ENCODE peak calls at places on chromosomes 1 and 21, in four cellular contexts. M is fibroblast of pulmonary artery, Q is neural progenitor cell, P is coronary artery. E is an unnamed sample.

GRCh38 chr1:46219551-46220520 is 16.7 kb downstream of the LURAP1 start:
- DNase-seq in M (no peak), Q (no peak), P (no peak), E (peak)

GRCh38 chr1:65965597-65965996 is 172.9 kb downstream of the PDE4B start:
- DNase-seq in Q (no peak), P (no peak), M (no peak), E (no peak)

GRCh38 chr1:188281927-188282326 is 1453.2 kb downstream of the PLA2G4A start:
- DNase-seq in Q (no peak), M (no peak), P (no peak), E (peak)

GRCh38 chr1:27569088-27569459 is 34.9 kb downstream of the AHDC1 start:
- DNase-seq in M (no peak), Q (peak), P (no peak), E (no peak)

GRCh38 chr1:197481101-197481500 is 213.0 kb downstream of the CRB1 start:
- DNase-seq in P (no peak), M (no peak), Q (no peak), E (no peak)

GRCh38 chr1:202291961-202292712 is 49.6 kb downstream of the UBE2T start:
- DNase-seq in P (no peak), M (peak), Q (no peak), E (peak)

GRCh38 chr21:31459457-31459856 is 115.4 kb upstream of the TIAM1 start:
- DNase-seq in M (no peak), P (no peak), Q (peak), E (no peak)

GRCh38 chr1:204152310-204153044 is 633 bp upstream of the ETNK2 start:
- DNase-seq in M (no peak), Q (no peak), P (peak), E (no peak)

GRCh38 chr1:90068611-90069280 is 73.8 kb downstream of the ZNF326 start:
- DNase-seq in P (no peak), M (no peak), Q (no peak), E (no peak)

GRCh38 chr1:55912438-55912837 is 666.9 kb downstream of the PLPP3 start:
- DNase-seq in M (no peak), P (no peak), Q (no peak), E (no peak)

GRCh38 chr1:46003315-46003714 is 129.1 kb downstream of the PIK3R3 start:
- DNase-seq in M (no peak), P (no peak), Q (no peak), E (no peak)

GRCh38 chr1:116489231-116489697 is 81.6 kb downstream of the CD58 start:
- DNase-seq in M (peak), Q (peak), P (no peak), E (no peak)

GRCh38 chr1:45155423-45155822 is 51.0 kb downstream of the ZSWIM5 start:
- DNase-seq in P (no peak), Q (no peak), M (no peak), E (no peak)

GRCh38 chr1:1777510-1777909 is 760 bp downstream of the NADK start:
- DNase-seq in Q (peak), P (no peak), M (peak), E (no peak)

GRCh38 chr1:117339866-117340357 is 27.3 kb upstream of the MAN1A2 start:
- DNase-seq in P (no peak), Q (no peak), M (peak), E (peak)

DNA sequence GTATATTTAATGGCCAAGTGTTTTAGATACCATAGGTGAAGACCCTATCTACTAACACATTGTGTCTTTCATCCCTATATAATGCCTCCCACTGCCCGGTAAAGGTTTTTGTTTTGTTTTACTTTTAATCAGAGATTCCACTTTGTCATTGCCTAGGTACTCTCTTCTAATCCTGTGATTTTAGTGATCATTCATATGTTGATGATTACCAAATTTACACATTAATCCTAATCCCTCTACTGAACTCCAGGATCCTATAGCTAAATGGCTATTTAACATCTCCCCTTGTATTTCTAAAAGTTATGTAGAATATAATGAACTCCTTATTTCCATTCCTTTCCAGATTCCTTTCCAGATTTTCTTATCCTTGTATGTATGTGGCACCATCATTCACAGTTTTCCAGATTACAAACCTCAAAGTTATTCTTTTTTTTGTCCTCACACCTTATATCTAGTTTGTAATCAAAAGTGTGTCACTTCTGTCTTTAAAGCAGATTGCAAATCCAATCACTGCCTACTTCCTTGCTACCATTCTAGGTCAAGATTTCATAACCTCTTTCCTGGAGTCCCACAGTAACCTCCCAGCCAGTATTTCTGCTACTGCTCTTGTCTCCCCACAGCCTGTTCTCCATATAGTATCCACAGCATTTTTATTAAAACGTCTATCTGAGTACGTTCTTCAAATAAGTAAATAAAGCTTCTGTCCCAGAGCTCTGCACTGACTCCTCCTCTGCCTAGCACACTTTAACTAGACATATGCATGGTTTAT is 157.9 kb downstream of the KCNT2 start:
- DNase-seq in M (peak), P (no peak), Q (no peak), E (no peak)
- H3K4me3 ChIP-seq in M (no peak), P (no peak), Q (no peak), E (no peak)

DNA sequence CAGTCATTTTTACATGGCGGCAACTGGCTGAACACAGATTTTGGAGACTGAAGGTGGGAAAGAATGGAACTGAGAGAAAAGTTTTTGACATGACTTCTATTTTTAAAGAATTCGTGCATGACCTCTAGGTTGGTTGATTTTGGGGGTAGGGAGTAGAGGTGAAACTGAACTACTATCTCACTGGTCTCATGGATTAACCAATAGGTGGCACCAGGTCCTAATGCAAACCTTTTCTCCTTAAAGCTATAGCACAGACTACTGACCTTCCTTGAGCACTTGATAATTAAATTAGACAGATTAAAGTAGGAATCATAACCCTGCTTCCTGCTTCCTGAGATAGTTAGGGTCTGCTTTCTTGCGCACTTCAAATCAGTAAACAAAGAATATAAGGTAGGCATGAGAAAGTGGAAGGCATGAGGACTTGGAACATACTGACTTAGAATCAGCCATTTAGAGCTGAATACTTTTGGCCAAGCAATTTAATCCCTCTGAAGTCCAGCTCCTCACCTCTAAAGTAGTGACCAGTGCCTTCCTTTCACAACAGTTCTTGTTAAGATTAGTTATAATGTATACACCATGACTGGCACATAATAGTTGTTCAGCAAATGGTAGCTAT is 206.0 kb downstream of the CENPF start:
- DNase-seq in M (peak), P (no peak), Q (peak), E (peak)
- TF ChIP-seq CTCF in M (peak), P (no peak), Q (peak), E (peak)

GRCh38 chr1:31669433-31669785 is 24.7 kb upstream of the PEF1 start:
- DNase-seq in Q (no peak), M (no peak), P (no peak), E (no peak)
- H3K4me3 ChIP-seq in Q (no peak), M (no peak), P (peak), E (no peak)

GRCh38 chr1:209611771-209612570 is 28.5 kb downstream of the CAMK1G start:
- DNase-seq in P (no peak), M (no peak), Q (no peak), E (no peak)
- TF ChIP-seq CTCF in P (no peak), M (no peak), Q (peak), E (no peak)